ENCODE peak calls at places on chromosomes 11 and 22, in six cellular contexts. K is kidney epithelial cell; Y is pancreas; U is transverse colon; H is epithelial cell of proximal tubule; Q is CD8-positive, alpha-beta T cell. C is an unnamed sample.

GRCh38 chr11:114075891-114076441 is 16.5 kb downstream of the ZBTB16 start:
- DNase-seq in U (no peak), Y (no peak), H (no peak), K (no peak), Q (no peak), C (no peak)

GRCh38 chr11:88806410-88806809 is 259.4 kb downstream of the GRM5 start:
- DNase-seq in K (no peak), Q (no peak), Y (no peak), H (no peak), U (no peak), C (no peak)

GRCh38 chr22:23800297-23801237 is 13.8 kb downstream of the SMARCB1 start:
- DNase-seq in K (no peak), U (no peak), Q (no peak), Y (no peak), H (no peak), C (no peak)

GRCh38 chr11:28491431-28491830 is 383.2 kb downstream of the METTL15 start:
- DNase-seq in U (no peak), Y (no peak), K (no peak), H (no peak), Q (no peak), C (no peak)

GRCh38 chr11:859394-860131 is 16.9 kb downstream of the TSPAN4 start:
- DNase-seq in Q (no peak), K (no peak), U (peak; percentile 76), Y (peak; percentile 56), H (no peak), C (no peak)

GRCh38 chr22:25057013-25057881 is 104.7 kb downstream of the KIAA1671 start:
- DNase-seq in K (no peak), H (no peak), Y (peak; percentile 34), Q (peak; percentile 85), U (peak; percentile 82), C (no peak)

GRCh38 chr22:49586244-49586748 is 241.4 kb downstream of the BRD1 start:
- DNase-seq in Y (no peak), K (no peak), U (no peak), H (no peak), Q (no peak), C (no peak)

GRCh38 chr22:43228330-43228729 is 41.4 kb upstream of the TTLL12 start:
- DNase-seq in H (no peak), U (peak; percentile 24), Q (no peak), Y (no peak), K (no peak), C (no peak)

GRCh38 chr11:66340596-66341501 is 4.1 kb downstream of the BRMS1 start:
- DNase-seq in Q (no peak), Y (no peak), K (no peak), H (no peak), U (no peak), C (no peak)

GRCh38 chr11:8068605-8069221 is 12.3 kb upstream of the TUB start:
- DNase-seq in K (peak; percentile 38), U (peak; percentile 20), Q (no peak), H (peak; percentile 78), Y (peak; percentile 25), C (peak; percentile 33)

GRCh38 chr11:68862426-68862825 is 20.7 kb upstream of the CPT1A start:
- DNase-seq in Y (no peak), H (no peak), K (no peak), Q (no peak), U (no peak), C (no peak)

GRCh38 chr22:47474895-47475294 is 712.4 kb downstream of the TBC1D22A start:
- DNase-seq in Q (no peak), Y (no peak), K (no peak), U (no peak), H (no peak), C (no peak)

GRCh38 chr11:62646825-62647608 is 604 bp upstream of the GANAB start:
- DNase-seq in Y (no peak), Q (no peak), K (no peak), H (no peak), U (no peak), C (no peak)

GRCh38 chr11:44065851-44066731 is at the start of gene ACCS:
- DNase-seq in Q (peak; percentile 93), H (peak; percentile 50), K (peak; percentile 69), U (peak; percentile 96), Y (peak; percentile 93), C (peak; percentile 50)
- TF ChIP-seq CTCF in Q (peak; percentile 83), H (peak; percentile 60), K (peak; percentile 90), U (peak; percentile 93), Y (peak; percentile 85), C (peak; percentile 91)

DNA sequence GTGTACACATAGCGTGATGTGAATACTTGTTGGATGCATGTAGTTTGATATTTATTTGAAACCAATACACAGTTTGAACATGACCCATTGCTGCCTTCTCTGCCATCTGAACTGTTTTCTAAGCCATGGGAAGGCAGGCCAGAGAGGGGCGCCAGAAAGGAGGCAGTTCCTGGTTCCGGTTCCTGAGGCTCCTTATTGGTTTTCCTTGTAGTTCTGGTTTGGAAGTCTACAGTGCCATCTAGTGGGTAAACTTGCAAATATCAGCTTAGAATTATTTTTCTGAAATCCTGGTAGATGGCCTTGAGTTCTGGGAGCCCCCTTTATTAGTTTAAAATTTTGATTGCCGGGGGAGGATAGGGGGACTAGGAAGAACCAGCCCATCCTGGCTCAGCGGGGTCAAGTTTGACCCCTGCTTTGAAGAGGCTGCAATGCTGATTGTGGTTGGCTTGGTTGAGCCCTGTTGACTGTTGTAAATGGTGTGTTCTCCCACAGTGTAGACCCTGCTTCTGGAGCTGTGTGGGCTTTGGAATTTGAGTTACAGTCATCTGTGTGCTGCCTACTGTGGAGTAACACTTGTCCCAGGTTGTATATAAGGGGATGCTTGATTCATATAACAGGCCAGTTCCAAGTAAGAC is 48.4 kb downstream of the GRAMD1B start:
- DNase-seq in Q (peak; percentile 59), H (peak; percentile 41), Y (peak; percentile 37), U (peak; percentile 42), K (no peak), C (peak; percentile 41)
- H3K4me3 ChIP-seq in Q (no peak overlapping the region), H (no peak overlapping the region), Y (no peak overlapping the region), U (no peak overlapping the region), K (no peak overlapping the region), C (no peak overlapping the region)

GRCh38 chr11:67429722-67430121 is 1.4 kb downstream of the RPS6KB2 start:
- DNase-seq in U (no peak), Y (no peak), K (no peak), Q (no peak), H (no peak), C (no peak)
- TF ChIP-seq CTCF in U (no peak), Y (no peak), K (no peak), Q (no peak), H (no peak), C (no peak)

GRCh38 chr22:46049726-46050450 is 72.9 kb upstream of the WNT7B start:
- DNase-seq in Q (no peak), U (peak; percentile 6), H (no peak), Y (peak; percentile 8), K (no peak), C (no peak)

GRCh38 chr22:46051646-46052045 is 74.7 kb upstream of the WNT7B start:
- DNase-seq in Q (no peak), Y (peak; percentile 6), K (no peak), U (peak; percentile 3), H (no peak), C (no peak)

GRCh38 chr22:46052331-46052771 is 75.4 kb upstream of the WNT7B start:
- DNase-seq in H (no peak), Y (peak; percentile 33), Q (no peak), K (no peak), U (peak; percentile 14), C (no peak)

GRCh38 chr22:46050451-46050845 is 73.5 kb upstream of the WNT7B start:
- DNase-seq in Y (peak; percentile 6), K (no peak), U (peak; percentile 6), Q (no peak), H (no peak), C (no peak)

DNA sequence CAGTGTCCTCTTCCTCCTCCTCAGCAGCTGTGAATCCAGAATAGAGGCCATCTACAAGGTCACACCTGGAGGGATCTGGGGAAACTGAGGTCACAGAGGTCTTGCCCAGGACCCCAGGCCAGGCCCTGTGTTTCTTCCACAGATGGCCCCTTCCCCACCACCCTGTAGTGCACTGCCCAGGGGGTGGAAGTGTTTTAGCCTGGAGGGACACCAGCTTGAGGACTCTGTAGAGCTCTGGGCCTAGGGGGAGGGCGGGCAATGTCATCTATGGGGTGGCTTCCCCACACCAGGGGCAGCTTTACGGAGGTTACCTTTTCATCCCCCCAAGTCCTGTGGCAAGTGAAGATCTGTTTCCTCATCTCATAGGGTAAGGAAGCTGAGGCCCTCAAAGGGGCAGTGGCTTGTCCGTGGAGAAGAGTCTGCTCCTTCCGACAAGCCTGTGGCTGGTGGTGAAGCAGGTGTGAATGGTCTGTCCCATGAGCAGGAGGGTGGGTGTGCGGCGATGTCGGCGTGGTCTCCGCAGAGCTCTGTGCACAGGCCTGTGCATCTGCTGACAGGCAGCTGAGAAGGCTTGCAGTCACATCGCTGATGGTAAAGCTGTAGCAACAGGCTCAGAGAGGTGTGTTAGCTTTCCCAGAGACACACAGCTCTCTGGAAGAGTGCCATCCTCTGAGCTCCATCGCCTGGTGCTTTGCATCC is 74.1 kb upstream of the WNT7B start:
- DNase-seq in Y (peak; percentile 7), U (peak; percentile 7), K (no peak), H (no peak), Q (no peak), C (no peak)
- H3K4me3 ChIP-seq in Y (no peak overlapping the region), U (no peak overlapping the region), K (no peak overlapping the region), H (no peak overlapping the region), Q (no peak overlapping the region), C (no peak overlapping the region)

DNA sequence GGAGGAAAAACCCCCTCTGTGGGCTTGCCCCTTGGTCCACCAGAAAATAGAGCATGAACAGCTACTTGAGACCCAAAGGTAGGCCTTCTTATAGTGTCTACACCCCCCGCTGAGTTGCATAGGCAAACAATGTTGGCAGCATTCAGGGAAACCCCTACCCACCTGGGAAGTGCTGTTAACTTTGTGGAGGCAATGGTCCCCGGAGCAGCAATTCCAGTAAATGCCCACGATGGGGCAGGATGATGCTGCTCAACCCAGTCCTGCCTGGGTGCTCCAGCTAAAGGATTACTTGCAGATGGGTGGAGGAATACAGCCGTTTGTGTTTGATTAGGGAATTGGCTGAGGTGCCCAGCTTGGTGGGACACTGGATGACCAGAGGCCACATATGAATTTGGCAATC is 381.3 kb upstream of the ANO5 start:
- DNase-seq in Y (no peak), H (no peak), Q (no peak), K (no peak), U (no peak), C (no peak)
- TF ChIP-seq CTCF in Y (no peak), H (peak; percentile 26), Q (no peak), K (no peak), U (no peak), C (no peak)

GRCh38 chr11:123838199-123838598 is 32.0 kb upstream of the OR6M1 start:
- DNase-seq in U (no peak), H (no peak), Y (no peak), Q (no peak), K (no peak), C (no peak)
- H3K4me3 ChIP-seq in U (no peak overlapping the region), H (no peak overlapping the region), Y (no peak overlapping the region), Q (no peak overlapping the region), K (no peak overlapping the region), C (no peak overlapping the region)

GRCh38 chr22:30667486-30668305 is at the start of gene DUSP18:
- DNase-seq in Q (peak; percentile 98), Y (peak; percentile 90), U (peak; percentile 98), K (peak; percentile 38), H (no peak), C (no peak)
- TF ChIP-seq CTCF in Q (no peak), Y (no peak), U (peak; percentile 91), K (peak; percentile 33), H (peak; percentile 35), C (peak; percentile 36)

C was measured in AG04449.